ENCODE peak calls at places on chromosome X, in ten cellular contexts. N is WERI-Rb-1; E is CD8-positive, alpha-beta T cell; F is keratinocyte; Z is H9; L is left lung; K is HL-60; M is heart left ventricle; I is PC-9; T is cardiac muscle cell. X is an unnamed sample.

GRCh38 chrX:69109706-69110635 is 55.3 kb downstream of the PJA1 start:
- DNase-seq in N (no peak), E (no peak), F (peak; percentile 71), Z (peak; percentile 33), L (no peak), K (no peak), M (no peak), I (peak; percentile 73), T (no peak), X (no peak)

GRCh38 chrX:137031517-137032377 is 2.0 kb downstream of the GPR101 start:
- DNase-seq in N (peak; percentile 24), E (peak; percentile 53), F (no peak), Z (peak; percentile 61), L (no peak), K (peak; percentile 23), M (no peak), I (no peak), T (peak; percentile 40), X (no peak)

GRCh38 chrX:68429216-68429615 is 4.1 kb downstream of the OPHN1 start:
- DNase-seq in N (no peak), E (no peak), F (no peak), Z (no peak), L (no peak), K (no peak), M (no peak), I (no peak), T (no peak), X (no peak)

GRCh38 chrX:141341341-141341740 is 99.0 kb upstream of the SPANXC start:
- DNase-seq in N (no peak), E (no peak), F (no peak), Z (no peak), L (no peak), K (no peak), M (no peak), I (peak; percentile 5), T (no peak), X (peak; percentile 24)

GRCh38 chrX:131812847-131813825 is 210.0 kb upstream of the STK26 start:
- DNase-seq in N (peak; percentile 63), E (peak; percentile 69), F (no peak), Z (no peak), L (no peak), K (peak; percentile 87), M (peak; percentile 71), I (peak; percentile 72), T (no peak), X (no peak)

GRCh38 chrX:120452131-120452530 is 17.0 kb downstream of the LAMP2 start:
- DNase-seq in N (peak; percentile 13), E (no peak), F (no peak), Z (peak; percentile 27), L (no peak), K (peak; percentile 43), M (no peak), I (no peak), T (peak; percentile 58), X (no peak)

GRCh38 chrX:153948002-153948466 is 3.6 kb upstream of the RENBP start:
- DNase-seq in N (no peak), E (no peak), F (no peak), Z (no peak), L (no peak), K (no peak), M (no peak), I (no peak), T (no peak), X (no peak)

GRCh38 chrX:118552501-118552900 is 56.9 kb downstream of the DOCK11 start:
- DNase-seq in N (no peak), E (no peak), F (peak; percentile 25), Z (no peak), L (no peak), K (no peak), M (peak; percentile 34), I (no peak), T (no peak), X (no peak)

GRCh38 chrX:53494427-53494826 is 60.3 kb upstream of the HSD17B10 start:
- DNase-seq in N (no peak), E (no peak), F (no peak), Z (no peak), L (no peak), K (peak; percentile 76), M (no peak), I (no peak), T (no peak), X (no peak)

GRCh38 chrX:148380614-148381561 is 119.5 kb upstream of the AFF2 start:
- DNase-seq in N (no peak), E (peak; percentile 34), F (no peak), Z (no peak), L (no peak), K (peak; percentile 73), M (no peak), I (no peak), T (no peak), X (no peak)

GRCh38 chrX:11427082-11428033 is 134.1 kb downstream of the AMELX start:
- DNase-seq in N (peak; percentile 7), E (no peak), F (no peak), Z (peak; percentile 52), L (peak; percentile 73), K (no peak), M (peak; percentile 54), I (no peak), T (peak; percentile 6), X (no peak)

GRCh38 chrX:1323315-1323714 is 13.3 kb upstream of the IL3RA start:
- DNase-seq in N (peak; percentile 80), E (peak; percentile 49), F (no peak), Z (peak; percentile 90), L (peak; percentile 76), K (peak; percentile 90), M (peak; percentile 42), I (peak; percentile 55), T (peak; percentile 49), X (no peak)

GRCh38 chrX:97397371-97397770 is 513.7 kb downstream of the RPA4 start:
- DNase-seq in N (no peak), E (no peak), F (no peak), Z (no peak), L (no peak), K (no peak), M (no peak), I (no peak), T (no peak), X (no peak)

GRCh38 chrX:112473654-112474053 is 206.1 kb downstream of the LHFPL1 start:
- DNase-seq in N (no peak), E (no peak), F (no peak), Z (peak; percentile 36), L (no peak), K (no peak), M (no peak), I (no peak), T (no peak), X (no peak)

GRCh38 chrX:31376408-31376807 is 304.6 kb upstream of the FTHL17 start:
- DNase-seq in N (no peak), E (no peak), F (no peak), Z (no peak), L (no peak), K (no peak), M (no peak), I (no peak), T (no peak), X (no peak)

GRCh38 chrX:21989415-21989814 is 42.7 kb upstream of the PHEX start:
- DNase-seq in N (no peak), E (peak; percentile 27), F (no peak), Z (no peak), L (no peak), K (peak; percentile 11), M (no peak), I (no peak), T (no peak), X (no peak)

GRCh38 chrX:7076245-7076661 is 71.3 kb upstream of the STS start:
- DNase-seq in N (no peak), E (no peak), F (no peak), Z (no peak), L (no peak), K (no peak), M (no peak), I (no peak), T (no peak), X (no peak)

GRCh38 chrX:40153335-40154221 is 55.8 kb upstream of the BCOR start:
- DNase-seq in N (peak; percentile 50), E (peak; percentile 67), F (no peak), Z (peak; percentile 61), L (peak; percentile 86), K (peak; percentile 87), M (peak; percentile 60), I (no peak), T (peak; percentile 68), X (no peak)

GRCh38 chrX:68139791-68140190 is 293.5 kb downstream of the OPHN1 start:
- DNase-seq in N (no peak), E (no peak), F (no peak), Z (no peak), L (no peak), K (no peak), M (no peak), I (no peak), T (no peak), X (no peak)

GRCh38 chrX:138847930-138848329 is 136.4 kb upstream of the FGF13 start:
- DNase-seq in N (no peak), E (no peak), F (no peak), Z (no peak), L (no peak), K (no peak), M (no peak), I (peak; percentile 3), T (peak; percentile 30), X (no peak)
- TF ChIP-seq CTCF in N (no peak), E (no peak), F (peak; percentile 24), Z (peak; percentile 49), L (no peak), K (no peak), M (no peak), I (peak; percentile 61), T (peak; percentile 7), X (no peak)

DNA sequence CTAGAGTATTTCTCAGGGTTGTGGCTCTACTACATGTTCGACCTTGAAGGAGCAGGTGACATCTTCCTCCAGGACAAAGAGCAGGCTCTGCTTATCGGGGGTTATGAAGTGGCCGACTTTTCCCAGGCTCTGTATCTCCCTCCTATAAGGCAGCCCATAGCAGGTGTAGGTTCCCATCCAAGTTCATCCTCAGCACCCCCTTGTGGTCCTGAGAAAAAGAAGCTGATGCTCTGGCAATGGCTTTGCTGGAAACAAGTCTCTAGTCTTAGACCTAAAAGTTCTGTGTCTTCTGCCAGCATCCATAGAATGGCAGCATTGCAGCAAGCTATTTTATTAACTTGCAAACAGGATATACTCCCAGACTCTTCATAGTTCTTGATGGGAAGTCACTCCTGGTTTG is 836.6 kb upstream of the PRKX start:
- DNase-seq in N (no peak), E (no peak), F (no peak), Z (peak; percentile 60), L (no peak), K (peak; percentile 10), M (no peak), I (no peak), T (peak; percentile 30), X (no peak)
- TF ChIP-seq CTCF in N (peak; percentile 22), E (no peak), F (no peak), Z (peak; percentile 70), L (no peak), K (no peak), M (no peak), I (peak; percentile 39), T (no peak), X (no peak)

GRCh38 chrX:145178268-145178667 is 69.0 kb upstream of the SPANXN1 start:
- DNase-seq in N (no peak), E (no peak), F (no peak), Z (no peak), L (no peak), K (no peak), M (no peak), I (no peak), T (no peak), X (no peak)
- TF ChIP-seq CTCF in N (no peak), E (no peak), F (no peak), Z (peak; percentile 52), L (peak; percentile 33), K (no peak), M (peak; percentile 24), I (peak; percentile 64), T (no peak), X (no peak)

GRCh38 chrX:103687073-103687695 is 685 bp upstream of the MORF4L2 start:
- DNase-seq in N (peak; percentile 81), E (peak; percentile 93), F (no peak), Z (peak; percentile 82), L (peak; percentile 94), K (peak; percentile 86), M (peak; percentile 91), I (peak; percentile 83), T (peak; percentile 92), X (peak; percentile 29)
- TF ChIP-seq CTCF in N (peak; percentile 50), E (no peak), F (peak; percentile 54), Z (peak; percentile 39), L (no peak), K (no peak), M (peak; percentile 50), I (peak; percentile 52), T (peak; percentile 49), X (peak; percentile 69)